ENCODE peak calls at places on chromosomes 13 and 19, in eight cellular contexts. W is A549; Z is CD8-positive, alpha-beta T cell; V is EL; O is HFFc6; G is T-helper 1 cell; H is astrocyte of the hippocampus; A is stimulated activated CD4-positive, alpha-beta T cell treated with anti-CD3 and anti-CD28 coated beads, Interleukin-1b, Interleukin-23, amount 100 ng/mL, for 24 hours. U is an unnamed sample.

GRCh38 chr19:1627194-1627593 is 21.9 kb upstream of the UQCR11 start:
- DNase-seq in W (no peak), Z (no peak), V (no peak), O (no peak), G (no peak), H (no peak), A (no peak), U (no peak)

GRCh38 chr19:6475321-6476108 is 6.1 kb downstream of the DENND1C start:
- DNase-seq in W (peak), Z (no peak), V (no peak), O (no peak), G (no peak), H (no peak), A (no peak), U (no peak)

GRCh38 chr13:65166675-65167074 is 2063.5 kb downstream of the PCDH9 start:
- DNase-seq in W (no peak), Z (no peak), V (no peak), O (no peak), G (no peak), H (no peak), A (no peak), U (no peak)

GRCh38 chr19:42052241-42052863 is 17.7 kb downstream of the GRIK5 start:
- DNase-seq in W (no peak), Z (no peak), V (no peak), O (no peak), G (no peak), H (no peak), A (no peak), U (no peak)

GRCh38 chr19:18895038-18895827 is 725 bp downstream of the CERS1 start:
- DNase-seq in W (peak), Z (no peak), V (peak), O (peak), G (no peak), H (peak), A (no peak), U (no peak)

GRCh38 chr13:101661839-101662238 is 209.4 kb downstream of the ITGBL1 start:
- DNase-seq in W (no peak), Z (no peak), V (no peak), O (no peak), G (no peak), H (no peak), A (no peak), U (no peak)

GRCh38 chr13:89554801-89555200 is 1792.7 kb upstream of the MIR17HG start:
- DNase-seq in W (no peak), Z (no peak), V (no peak), O (no peak), G (no peak), H (no peak), A (no peak), U (no peak)

GRCh38 chr13:24737042-24737441 is 26.9 kb upstream of the RNF17 start:
- DNase-seq in W (no peak), Z (no peak), V (no peak), O (no peak), G (no peak), H (no peak), A (no peak), U (no peak)

GRCh38 chr13:34467450-34468083 is 474.5 kb upstream of the NBEA start:
- DNase-seq in W (no peak), Z (no peak), V (no peak), O (no peak), G (no peak), H (no peak), A (no peak), U (no peak)

GRCh38 chr19:15008308-15008707 is 28.6 kb upstream of the SLC1A6 start:
- DNase-seq in W (no peak), Z (no peak), V (no peak), O (no peak), G (no peak), H (no peak), A (no peak), U (no peak)

U was measured in H54.